ENCODE peak calls at places on chromosomes 4 and X, in ten cellular contexts. L is mucosa of descending colon, C is HFF-Myc, Z is fibroblast of mammary gland, V is fibroblast of pulmonary artery, B is left ventricle myocardium inferior, A is right atrium auricular region, Y is bronchial epithelial cell, J is tibial artery, G is AG09309. O is an unnamed sample.

GRCh38 chr4:120918788-120919187 is 3.7 kb downstream of the PRDM5 start:
- DNase-seq in L (peak), C (no peak), Z (no peak), V (peak), B (peak), A (no peak), Y (no peak), J (no peak), G (no peak), O (peak)

GRCh38 chr4:13411942-13412341 is 72.2 kb downstream of the RAB28 start:
- DNase-seq in L (no peak), C (no peak), Z (no peak), V (no peak), B (no peak), A (no peak), Y (no peak), J (no peak), G (no peak), O (no peak)

GRCh38 chr4:75542824-75543223 is 13.0 kb upstream of the ODAPH start:
- DNase-seq in L (no peak), C (no peak), Z (peak), V (peak), B (no peak), A (no peak), Y (peak), J (no peak), G (peak), O (peak)

GRCh38 chrX:155334486-155335316 is at the start of gene CLIC2:
- DNase-seq in L (no peak), C (peak), Z (peak), V (peak), B (peak), A (peak), Y (peak), J (no peak), G (peak), O (peak)

GRCh38 chr4:175380841-175381240 is 431.2 kb downstream of the GPM6A start:
- DNase-seq in L (no peak), C (no peak), Z (no peak), V (no peak), B (no peak), A (no peak), Y (no peak), J (no peak), G (no peak), O (no peak)

GRCh38 chr4:3521621-3522325 is 10.4 kb downstream of the LRPAP1 start:
- DNase-seq in L (peak), C (no peak), Z (no peak), V (no peak), B (peak), A (no peak), Y (no peak), J (peak), G (no peak), O (no peak)

GRCh38 chrX:51955200-51955599 is 61.8 kb downstream of the MAGED1 start:
- DNase-seq in L (no peak), C (no peak), Z (no peak), V (no peak), B (no peak), A (no peak), Y (peak), J (no peak), G (no peak), O (no peak)

GRCh38 chr4:1682860-1683259 is 1.3 kb downstream of the FAM53A start:
- DNase-seq in L (no peak), C (no peak), Z (no peak), V (no peak), B (no peak), A (no peak), Y (no peak), J (no peak), G (no peak), O (no peak)

GRCh38 chr4:5385741-5386251 is 322.6 kb downstream of the EVC2 start:
- DNase-seq in L (peak), C (no peak), Z (no peak), V (no peak), B (no peak), A (no peak), Y (no peak), J (no peak), G (no peak), O (no peak)

GRCh38 chr4:153427363-153428071 is 38.6 kb upstream of the TMEM131L start:
- DNase-seq in L (no peak), C (no peak), Z (peak), V (peak), B (no peak), A (no peak), Y (peak), J (no peak), G (peak), O (peak)

GRCh38 chr4:48190839-48191238 is 56.8 kb upstream of the TXK start:
- DNase-seq in L (no peak), C (no peak), Z (no peak), V (no peak), B (no peak), A (no peak), Y (no peak), J (no peak), G (no peak), O (no peak)

GRCh38 chr4:182145360-182145905 is 97.8 kb upstream of the TENM3 start:
- DNase-seq in L (no peak), C (no peak), Z (peak), V (no peak), B (no peak), A (no peak), Y (no peak), J (no peak), G (no peak), O (peak)

GRCh38 chrX:703466-704210 is 73.0 kb downstream of the SHOX start:
- DNase-seq in L (no peak), C (no peak), Z (no peak), V (no peak), B (no peak), A (no peak), Y (no peak), J (no peak), G (no peak), O (no peak)

GRCh38 chr4:54959656-54960055 is 165.7 kb downstream of the KDR start:
- DNase-seq in L (no peak), C (peak), Z (peak), V (peak), B (no peak), A (no peak), Y (no peak), J (no peak), G (peak), O (peak)

GRCh38 chr4:31089815-31090214 is 369.6 kb downstream of the PCDH7 start:
- DNase-seq in L (no peak), C (no peak), Z (peak), V (peak), B (peak), A (no peak), Y (peak), J (no peak), G (no peak), O (peak)

GRCh38 chr4:55397024-55397520 is 1.3 kb downstream of the TMEM165 start:
- DNase-seq in L (no peak), C (no peak), Z (peak), V (peak), B (no peak), A (no peak), Y (no peak), J (no peak), G (no peak), O (peak)

GRCh38 chrX:68534696-68535095 is 35.8 kb downstream of the YIPF6 start:
- DNase-seq in L (no peak), C (no peak), Z (peak), V (no peak), B (no peak), A (no peak), Y (no peak), J (no peak), G (no peak), O (no peak)

GRCh38 chrX:3715921-3716320 is 2.5 kb upstream of the PRKX start:
- DNase-seq in L (no peak), C (no peak), Z (no peak), V (no peak), B (no peak), A (no peak), Y (no peak), J (no peak), G (no peak), O (no peak)

GRCh38 chrX:19075754-19076153 is 46.5 kb downstream of the ADGRG2 start:
- DNase-seq in L (no peak), C (no peak), Z (no peak), V (no peak), B (no peak), A (no peak), Y (no peak), J (no peak), G (no peak), O (no peak)

GRCh38 chrX:1330605-1331004 is 6.0 kb upstream of the IL3RA start:
- DNase-seq in L (no peak), C (no peak), Z (no peak), V (no peak), B (no peak), A (no peak), Y (no peak), J (no peak), G (no peak), O (no peak)

GRCh38 chr4:149927514-149927913 is 111.9 kb upstream of the IQCM start:
- DNase-seq in L (no peak), C (no peak), Z (no peak), V (no peak), B (no peak), A (no peak), Y (no peak), J (no peak), G (no peak), O (no peak)

GRCh38 chr4:101961144-101961543 is 170.6 kb downstream of the BANK1 start:
- DNase-seq in L (no peak), C (no peak), Z (peak), V (no peak), B (no peak), A (no peak), Y (peak), J (no peak), G (no peak), O (peak)

GRCh38 chrX:23610491-23610890 is 56.8 kb upstream of the PRDX4 start:
- DNase-seq in L (no peak), C (no peak), Z (peak), V (no peak), B (no peak), A (no peak), Y (peak), J (no peak), G (no peak), O (no peak)

GRCh38 chr4:136863756-136864155 is 668.5 kb downstream of the PCDH18 start:
- DNase-seq in L (no peak), C (no peak), Z (peak), V (peak), B (no peak), A (no peak), Y (no peak), J (no peak), G (no peak), O (peak)

GRCh38 chrX:150212672-150213480 is 150.2 kb upstream of the MAMLD1 start:
- DNase-seq in L (no peak), C (no peak), Z (no peak), V (peak), B (peak), A (no peak), Y (peak), J (no peak), G (no peak), O (peak)

GRCh38 chrX:52852110-52852872 is 15.6 kb downstream of the XAGE3 start:
- DNase-seq in L (no peak), C (no peak), Z (peak), V (no peak), B (no peak), A (no peak), Y (no peak), J (no peak), G (no peak), O (peak)

GRCh38 chr4:185640809-185641675 is 105.7 kb upstream of the PDLIM3 start:
- DNase-seq in L (no peak), C (peak), Z (peak), V (peak), B (no peak), A (no peak), Y (peak), J (no peak), G (peak), O (peak)

GRCh38 chr4:177250056-177250696 is 59.5 kb upstream of the NEIL3 start:
- DNase-seq in L (peak), C (peak), Z (peak), V (peak), B (peak), A (peak), Y (peak), J (peak), G (no peak), O (peak)

GRCh38 chrX:12971282-12972003 is 3.5 kb upstream of the TMSB4X start:
- DNase-seq in L (peak), C (no peak), Z (no peak), V (no peak), B (peak), A (peak), Y (no peak), J (peak), G (no peak), O (no peak)

GRCh38 chrX:12967711-12968465 is 7.0 kb upstream of the TMSB4X start:
- DNase-seq in L (no peak), C (no peak), Z (no peak), V (no peak), B (no peak), A (no peak), Y (no peak), J (no peak), G (no peak), O (no peak)

GRCh38 chrX:12972239-12972638 is 2.7 kb upstream of the TMSB4X start:
- DNase-seq in L (no peak), C (no peak), Z (no peak), V (no peak), B (no peak), A (no peak), Y (no peak), J (no peak), G (no peak), O (no peak)

GRCh38 chrX:12972867-12973560 is 1.9 kb upstream of the TMSB4X start:
- DNase-seq in L (no peak), C (no peak), Z (no peak), V (no peak), B (no peak), A (no peak), Y (no peak), J (no peak), G (no peak), O (no peak)

DNA sequence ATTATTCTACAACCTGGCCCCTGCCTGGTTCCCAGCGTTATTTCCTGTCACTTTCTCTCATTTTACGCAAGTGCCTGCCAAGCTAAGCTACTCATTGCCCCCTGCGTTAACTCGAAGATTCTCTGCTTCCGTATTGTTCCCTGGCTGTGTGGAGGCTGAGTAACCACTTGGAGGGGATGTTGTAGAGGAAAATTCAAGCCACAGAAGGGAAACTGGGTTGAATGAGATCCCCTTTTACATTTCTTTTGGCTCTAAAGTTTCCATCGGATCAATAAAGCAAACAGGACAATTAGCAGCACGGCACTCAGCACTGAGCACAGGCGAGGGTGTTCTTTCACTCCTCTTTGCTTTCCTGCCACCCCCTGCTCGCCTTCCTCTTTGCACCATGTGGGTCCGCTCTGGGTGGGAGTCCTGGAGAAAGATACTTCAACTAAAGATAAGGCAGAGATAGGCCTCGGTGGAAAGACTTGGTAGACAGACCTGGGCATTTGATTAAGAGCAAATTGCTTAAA is 4.2 kb upstream of the TMSB4X start:
- DNase-seq in L (no peak), C (no peak), Z (peak), V (peak), B (no peak), A (no peak), Y (no peak), J (peak), G (no peak), O (peak)
- H3K4me3 ChIP-seq in L (no peak), C (no peak), Z (no peak), V (no peak), B (peak), A (no peak), Y (no peak), J (peak), G (no peak), O (no peak)

DNA sequence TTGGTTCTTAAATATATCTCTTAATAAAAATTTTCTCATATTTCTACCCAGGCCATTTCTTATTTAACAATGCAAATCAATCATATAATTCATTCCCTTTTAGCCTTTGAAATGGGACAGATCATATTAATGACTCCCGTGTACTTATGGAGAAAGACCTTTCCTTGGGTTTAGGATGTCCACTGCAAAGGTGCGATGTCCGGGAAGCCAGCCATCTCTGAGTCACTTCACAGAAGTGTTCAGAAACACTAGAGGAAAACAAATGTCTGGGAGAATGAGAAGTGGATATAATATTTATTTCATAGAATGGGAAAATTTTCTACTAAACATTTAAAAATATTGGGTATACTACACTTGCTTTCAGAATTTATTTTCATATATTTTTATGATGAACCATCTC is 15.3 kb downstream of the INTU start:
- DNase-seq in L (no peak), C (no peak), Z (peak), V (no peak), B (no peak), A (no peak), Y (no peak), J (no peak), G (no peak), O (no peak)
- TF ChIP-seq CTCF in L (no peak), C (no peak), Z (no peak), V (no peak), B (no peak), A (no peak), Y (no peak), J (no peak), G (no peak), O (no peak)

GRCh38 chrX:140503230-140503585 is 1.7 kb downstream of the SOX3 start:
- DNase-seq in L (no peak), C (no peak), Z (no peak), V (no peak), B (no peak), A (no peak), Y (no peak), J (no peak), G (no peak), O (peak)
- H3K4me3 ChIP-seq in L (no peak), C (no peak), Z (no peak), V (no peak), B (peak), A (peak), Y (no peak), J (peak), G (no peak), O (peak)

GRCh38 chr4:121998024-121998423 is 46.2 kb upstream of the TRPC3 start:
- DNase-seq in L (no peak), C (no peak), Z (no peak), V (no peak), B (no peak), A (no peak), Y (peak), J (no peak), G (no peak), O (no peak)
- TF ChIP-seq CTCF in L (no peak), C (peak), Z (peak), V (no peak), B (peak), A (peak), Y (peak), J (no peak), G (peak), O (no peak)

DNA sequence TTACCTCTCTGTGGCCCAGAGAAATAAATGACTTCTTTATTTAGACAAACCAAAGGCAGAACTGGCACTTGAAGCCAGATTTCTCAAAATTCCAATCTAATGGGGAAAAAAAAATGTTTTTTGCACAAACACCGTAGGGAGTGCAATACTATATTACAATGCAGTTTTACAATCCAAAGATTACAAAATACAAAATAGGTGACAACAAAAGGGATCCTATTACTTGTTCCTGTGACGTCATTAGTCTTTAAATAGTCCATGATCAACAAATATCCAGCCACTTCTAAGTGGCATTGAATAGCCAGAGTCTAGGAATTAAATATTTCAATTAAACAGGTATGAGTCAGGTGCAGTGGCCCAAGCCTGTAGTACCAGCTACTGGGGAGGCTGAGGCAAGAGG is 3.0 kb upstream of the APBB2 start:
- DNase-seq in L (no peak), C (no peak), Z (no peak), V (no peak), B (no peak), A (no peak), Y (no peak), J (no peak), G (no peak), O (no peak)
- H3K4me3 ChIP-seq in L (no peak), C (no peak), Z (no peak), V (no peak), B (no peak), A (no peak), Y (no peak), J (no peak), G (no peak), O (no peak)

GRCh38 chr4:68404153-68404552 is 43.1 kb upstream of the TMPRSS11E start:
- DNase-seq in L (no peak), C (no peak), Z (no peak), V (no peak), B (no peak), A (no peak), Y (no peak), J (no peak), G (no peak), O (no peak)
- TF ChIP-seq CTCF in L (no peak), C (no peak), Z (no peak), V (no peak), B (no peak), A (no peak), Y (no peak), J (no peak), G (no peak), O (no peak)